ENCODE peak calls at places on chromosomes 4 and X, in five cellular contexts. C is breast epithelium, L is brain microvascular endothelial cell, H is AG20443, V is cardiac muscle cell. M is an unnamed sample.

GRCh38 chr4:165514739-165515138 is 135.9 kb downstream of the CPE start:
- DNase-seq in C (no peak), L (no peak), H (no peak), V (peak), M (no peak)

GRCh38 chr4:77488882-77489281 is 116.7 kb upstream of the CXCL13 start:
- DNase-seq in C (no peak), L (no peak), H (no peak), V (peak), M (no peak)

GRCh38 chrX:53718073-53718472 is 31.6 kb upstream of the HUWE1 start:
- DNase-seq in C (no peak), L (no peak), H (no peak), V (no peak), M (no peak)

GRCh38 chr4:145525291-145525740 is 43.7 kb downstream of the SMAD1 start:
- DNase-seq in C (no peak), L (no peak), H (peak), V (no peak), M (no peak)

GRCh38 chr4:158005021-158005420 is 167.8 kb downstream of the GASK1B start:
- DNase-seq in C (no peak), L (no peak), H (no peak), V (no peak), M (no peak)

GRCh38 chrX:50903387-50904027 is 7.0 kb upstream of the BMP15 start:
- DNase-seq in C (no peak), L (peak), H (peak), V (peak), M (peak)

GRCh38 chr4:56078866-56079265 is 130.1 kb downstream of the CEP135 start:
- DNase-seq in C (no peak), L (no peak), H (no peak), V (no peak), M (no peak)

GRCh38 chrX:135393046-135393445 is 28.7 kb upstream of the SMIM10L2A start:
- DNase-seq in C (no peak), L (no peak), H (no peak), V (no peak), M (no peak)

GRCh38 chr4:137981277-137981676 is 260.9 kb downstream of the SLC7A11 start:
- DNase-seq in C (no peak), L (peak), H (no peak), V (peak), M (peak)

GRCh38 chr4:157221895-157222763 is 1.6 kb downstream of the GRIA2 start:
- DNase-seq in C (peak), L (no peak), H (peak), V (no peak), M (no peak)

GRCh38 chr4:142581891-142582290 is 264.2 kb downstream of the INPP4B start:
- DNase-seq in C (no peak), L (no peak), H (no peak), V (no peak), M (no peak)

GRCh38 chrX:1593286-1594271 is 2.2 kb downstream of the AKAP17A start:
- DNase-seq in C (no peak), L (no peak), H (no peak), V (no peak), M (no peak)

GRCh38 chr4:7121174-7121573 is 53.3 kb upstream of the GRPEL1 start:
- DNase-seq in C (no peak), L (no peak), H (no peak), V (no peak), M (no peak)

GRCh38 chr4:95018845-95019244 is 261.1 kb downstream of the BMPR1B start:
- DNase-seq in C (no peak), L (no peak), H (no peak), V (no peak), M (no peak)

GRCh38 chr4:1045193-1045594 is 33.8 kb downstream of the FGFRL1 start:
- DNase-seq in C (no peak), L (no peak), H (no peak), V (no peak), M (no peak)

GRCh38 chr4:4803216-4803903 is 56.1 kb upstream of the MSX1 start:
- DNase-seq in C (no peak), L (no peak), H (peak), V (no peak), M (no peak)

GRCh38 chr4:79869597-79870336 is 203.3 kb downstream of the ANTXR2 start:
- DNase-seq in C (no peak), L (no peak), H (no peak), V (no peak), M (no peak)

GRCh38 chr4:128787509-128788311 is 21.8 kb upstream of the JADE1 start:
- DNase-seq in C (no peak), L (no peak), H (no peak), V (peak), M (no peak)

GRCh38 chrX:119753639-119754257 is 4.6 kb upstream of the SOWAHD start:
- DNase-seq in C (no peak), L (peak), H (peak), V (peak), M (no peak)

GRCh38 chr4:183349673-183350072 is 27.4 kb upstream of the CLDN24 start:
- DNase-seq in C (no peak), L (no peak), H (peak), V (peak), M (peak)

GRCh38 chr4:40283968-40284367 is 51.2 kb upstream of the CHRNA9 start:
- DNase-seq in C (no peak), L (no peak), H (peak), V (no peak), M (no peak)

GRCh38 chrX:112078606-112079005 is 4.0 kb downstream of the TRPC5 start:
- DNase-seq in C (no peak), L (no peak), H (no peak), V (no peak), M (no peak)

GRCh38 chrX:2707334-2707760 is 16.3 kb downstream of the CD99 start:
- DNase-seq in C (peak), L (peak), H (peak), V (peak), M (peak)

GRCh38 chr4:120718979-120719566 is 203.5 kb downstream of the PRDM5 start:
- DNase-seq in C (no peak), L (peak), H (peak), V (peak), M (peak)

GRCh38 chr4:151672996-151673395 is 87.8 kb downstream of the GATB start:
- DNase-seq in C (no peak), L (no peak), H (no peak), V (no peak), M (no peak)

GRCh38 chr4:185764880-185765279 is 47.1 kb downstream of the SORBS2 start:
- DNase-seq in C (no peak), L (no peak), H (no peak), V (peak), M (no peak)

GRCh38 chr4:155946486-155946885 is 7.2 kb downstream of the CTSO start:
- DNase-seq in C (no peak), L (peak), H (no peak), V (no peak), M (no peak)

GRCh38 chr4:120132935-120133334 is 66.3 kb upstream of the MAD2L1 start:
- DNase-seq in C (no peak), L (no peak), H (no peak), V (peak), M (no peak)

GRCh38 chrX:43448688-43449087 is 207.4 kb upstream of the MAOA start:
- DNase-seq in C (no peak), L (no peak), H (no peak), V (no peak), M (no peak)

GRCh38 chr4:39114436-39114835 is 52.4 kb downstream of the KLHL5 start:
- DNase-seq in C (no peak), L (no peak), H (no peak), V (no peak), M (no peak)

GRCh38 chr4:32506067-32506466 is 1785.9 kb downstream of the PCDH7 start:
- DNase-seq in C (no peak), L (no peak), H (no peak), V (no peak), M (no peak)

GRCh38 chr4:3085948-3086670 is 11.6 kb downstream of the HTT start:
- DNase-seq in C (no peak), L (no peak), H (no peak), V (no peak), M (no peak)

GRCh38 chrX:125308653-125309052 is 11.0 kb upstream of the TEX13C start:
- DNase-seq in C (no peak), L (no peak), H (no peak), V (no peak), M (no peak)

GRCh38 chr4:106868381-106869035 is 167.6 kb downstream of the DKK2 start:
- DNase-seq in C (no peak), L (peak), H (peak), V (peak), M (peak)

GRCh38 chrX:41421071-41421729 is 25.9 kb upstream of the NYX start:
- DNase-seq in C (no peak), L (no peak), H (peak), V (no peak), M (no peak)